ENCODE peak calls at places on chromosomes 12 and 14, in four cellular contexts. N, S, P and A are unnamed samples.

GRCh38 chr14:105075364-105076295 is 10.4 kb upstream of the GPR132 start:
- DNase-seq in S (peak; percentile 93), P (no peak), N (no peak), A (peak; percentile 44)

GRCh38 chr12:54371328-54372112 is 7.2 kb upstream of the GPR84 start:
- DNase-seq in N (no peak), P (no peak), S (no peak), A (no peak)

GRCh38 chr12:27006797-27007467 is 7.3 kb downstream of the TM7SF3 start:
- DNase-seq in S (no peak), N (no peak), P (no peak), A (no peak)

GRCh38 chr14:57686317-57686716 is 179.6 kb downstream of the SLC35F4 start:
- DNase-seq in P (no peak), S (no peak), N (no peak), A (no peak)

GRCh38 chr12:132275110-132275531 is 54.3 kb downstream of the GALNT9 start:
- DNase-seq in N (no peak), P (peak; percentile 16), S (peak; percentile 75), A (peak; percentile 78)

GRCh38 chr14:102584871-102585869 is 7.3 kb upstream of the RCOR1 start:
- DNase-seq in N (no peak), S (peak; percentile 45), P (no peak), A (peak; percentile 88)

GRCh38 chr12:31326689-31327659 is 1.0 kb upstream of the SINHCAF start:
- DNase-seq in S (no peak), N (no peak), P (no peak), A (no peak)

GRCh38 chr12:108852674-108853073 is 4.7 kb downstream of the SSH1 start:
- DNase-seq in N (no peak), S (no peak), P (no peak), A (no peak)

GRCh38 chr14:64726585-64726890 is 22.3 kb downstream of the PLEKHG3 start:
- DNase-seq in N (no peak), S (no peak), P (no peak), A (peak; percentile 56)

GRCh38 chr14:20836668-20837338 is 34.2 kb upstream of the RNASE1 start:
- DNase-seq in P (peak; percentile 63), S (peak; percentile 32), N (no peak), A (peak; percentile 85)
- TF ChIP-seq JUNB in P (no peak), S (no peak), N (no peak), A (no peak)

GRCh38 chr12:10392394-10392930 is 2.6 kb upstream of the KLRK1 start:
- DNase-seq in N (peak; percentile 77), S (peak; percentile 8), P (no peak), A (no peak)

GRCh38 chr12:10398168-10398567 is 8.3 kb upstream of the KLRK1 start:
- DNase-seq in P (no peak), N (no peak), S (no peak), A (no peak)

GRCh38 chr12:10397311-10397710 is 7.5 kb upstream of the KLRK1 start:
- DNase-seq in P (no peak), S (no peak), N (no peak), A (no peak)

GRCh38 chr12:10393291-10393690 is 3.5 kb upstream of the KLRK1 start:
- DNase-seq in N (no peak), P (no peak), S (no peak), A (no peak)

DNA sequence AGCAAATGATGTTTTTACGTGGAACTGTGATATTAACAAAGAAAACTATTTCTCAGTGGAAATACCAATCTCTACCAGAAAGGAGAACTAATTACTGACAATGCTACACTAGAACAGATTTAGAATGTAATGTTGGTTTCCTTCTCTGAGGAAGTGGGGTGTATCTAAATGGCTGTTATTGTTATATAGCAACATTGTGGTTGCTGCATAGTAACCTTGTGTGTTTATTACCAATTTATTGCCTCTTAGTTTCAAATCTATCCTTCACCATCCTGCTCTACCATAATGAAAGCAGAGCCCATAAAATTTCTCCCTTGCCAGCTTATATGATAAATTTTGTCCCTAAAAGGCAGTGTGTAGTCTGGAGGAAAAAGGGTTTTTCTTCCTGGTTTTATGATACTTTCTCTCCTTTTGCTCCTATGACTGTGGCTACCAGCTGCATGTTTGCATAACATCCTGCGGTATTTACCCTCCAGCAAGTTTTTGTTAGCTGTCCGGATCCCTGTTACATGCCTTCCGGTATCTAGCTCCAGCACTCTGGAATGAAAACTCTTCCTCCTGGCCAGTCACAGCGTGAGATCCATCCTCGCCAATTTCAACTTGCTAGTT is 5.7 kb upstream of the KLRK1 start:
- DNase-seq in P (peak; percentile 85), N (peak; percentile 60), S (no peak), A (peak; percentile 13)
- H3K4me1 ChIP-seq in P (peaks cover 19% of the 10 kb centered on the region), N (peaks cover 9% of the 10 kb centered on the region), S (no peaks in the 10 kb centered on the region), A (peaks cover 3% of the 10 kb centered on the region)

DNA sequence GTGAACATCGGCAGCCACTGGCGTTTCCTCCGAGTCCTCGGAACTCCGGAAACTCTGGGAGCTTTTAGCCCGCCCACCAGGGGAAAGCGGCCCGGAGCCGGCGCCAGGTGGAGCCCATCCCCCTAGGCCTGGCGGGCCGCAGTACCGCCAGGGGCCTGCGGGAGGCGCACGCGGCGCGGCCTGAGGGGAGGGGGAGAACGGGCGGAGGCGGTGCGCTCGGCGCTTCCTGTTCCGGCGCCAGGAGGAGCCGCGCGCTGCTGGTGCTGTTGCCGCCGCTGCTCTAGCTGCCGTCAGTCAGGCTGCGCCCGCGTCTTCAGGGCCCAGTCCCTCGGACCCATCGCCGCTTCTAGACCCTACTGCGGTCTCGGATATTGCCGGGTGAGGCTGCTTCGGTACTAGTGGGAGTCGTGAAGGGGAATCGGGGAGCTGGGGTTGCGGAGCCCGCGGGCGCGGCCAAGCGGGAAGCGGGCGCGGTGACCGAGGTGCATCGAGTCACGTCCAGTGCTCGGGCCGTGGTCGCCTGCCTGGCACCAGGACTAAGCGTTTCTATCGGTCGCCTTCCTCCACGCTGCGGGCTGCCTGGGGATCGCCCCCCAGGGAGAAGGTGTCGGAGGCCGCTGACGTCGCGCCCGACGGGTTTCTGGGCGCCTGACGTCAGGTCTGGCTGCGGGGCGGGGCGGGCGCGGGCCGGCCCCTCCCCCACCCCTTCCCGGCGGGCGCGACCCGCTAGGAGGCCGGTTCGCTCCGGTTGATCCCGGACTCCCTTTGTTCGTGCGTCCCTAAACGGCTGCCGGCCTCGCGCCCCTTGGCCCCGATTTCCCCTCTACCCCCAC is at the start of gene MAPK1IP1L:
- DNase-seq in N (peak; percentile 63), S (peak; percentile 94), P (peak; percentile 82), A (peak; percentile 96)
- H3K79me2 ChIP-seq in N (peaks cover 51% of the 10 kb centered on the region), S (peaks cover 55% of the 10 kb centered on the region), P (peaks cover 46% of the 10 kb centered on the region), A (peaks cover 46% of the 10 kb centered on the region)

GRCh38 chr14:37590096-37590809 is 4.8 kb downstream of the FOXA1 start:
- DNase-seq in S (no peak), P (no peak), N (no peak), A (no peak)

GRCh38 chr14:37587438-37587837 is 7.6 kb downstream of the FOXA1 start:
- DNase-seq in S (no peak), N (no peak), P (no peak), A (no peak)

GRCh38 chr14:37587881-37588666 is 7.0 kb downstream of the FOXA1 start:
- DNase-seq in S (no peak), P (peak; percentile 68), N (no peak), A (peak; percentile 80)

GRCh38 chr14:37588956-37589737 is 5.9 kb downstream of the FOXA1 start:
- DNase-seq in N (no peak), S (no peak), P (peak; percentile 64), A (peak; percentile 51)

DNA sequence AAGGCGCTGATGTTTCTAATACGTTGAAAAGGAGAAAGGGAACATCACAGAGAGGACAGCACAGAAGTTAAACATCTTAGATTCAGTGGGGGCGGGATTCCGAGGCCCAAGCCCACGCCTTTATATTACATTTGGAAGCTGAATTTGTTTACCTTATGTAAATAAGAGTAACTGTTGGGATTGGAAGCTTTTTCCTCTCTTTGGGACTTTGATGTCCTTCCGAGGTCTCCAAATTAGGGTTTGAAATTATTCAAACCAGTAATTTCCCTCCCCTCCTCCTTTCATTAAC is 6.4 kb downstream of the FOXA1 start:
- DNase-seq in N (no peak), P (peak; percentile 58), S (no peak), A (peak; percentile 62)
- TF ChIP-seq JUNB in N (no peak), P (no peak), S (no peak), A (no peak)

GRCh38 chr12:13195244-13195643 is 1.3 kb upstream of the EMP1 start:
- DNase-seq in P (no peak), S (no peak), N (no peak), A (no peak)

GRCh38 chr12:13197526-13198141 is 1.1 kb downstream of the EMP1 start:
- DNase-seq in P (no peak), N (no peak), S (no peak), A (peak; percentile 32)

GRCh38 chr12:13195848-13196301 is 651 bp upstream of the EMP1 start:
- DNase-seq in S (no peak), N (no peak), P (no peak), A (no peak)

GRCh38 chr12:13194462-13195110 is 1.9 kb upstream of the EMP1 start:
- DNase-seq in N (no peak), S (no peak), P (no peak), A (no peak)

GRCh38 chr12:13196302-13196921 is at the start of gene EMP1:
- DNase-seq in P (peak; percentile 29), N (peak; percentile 39), S (no peak), A (no peak)
- H3K4me1 ChIP-seq in P (peaks cover 24% of the 10 kb centered on the region), N (no peaks in the 10 kb centered on the region), S (no peaks in the 10 kb centered on the region), A (peaks cover 33% of the 10 kb centered on the region)

DNA sequence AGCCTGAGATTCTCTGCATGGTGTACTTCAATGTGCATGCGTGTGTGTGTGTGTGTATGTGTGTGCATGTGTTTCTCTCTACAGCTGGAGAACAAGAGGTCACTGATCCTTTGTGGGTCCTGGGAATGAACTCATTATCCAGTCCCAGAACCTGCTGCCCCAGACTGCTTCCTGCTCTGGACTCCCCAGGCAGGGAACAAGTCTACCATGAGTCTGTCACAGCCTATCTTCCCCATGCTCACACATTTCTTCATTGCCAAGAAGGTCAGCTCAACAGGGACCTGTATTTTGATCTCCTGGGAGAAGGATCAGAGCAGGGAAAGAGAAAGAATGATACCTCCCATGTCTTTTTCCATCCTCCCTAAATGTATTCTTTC is 2.9 kb upstream of the AGAP2 start:
- DNase-seq in S (no peak), P (no peak), N (no peak), A (no peak)
- H3K79me2 ChIP-seq in S (peaks cover 8% of the 10 kb centered on the region), P (peaks cover 10% of the 10 kb centered on the region), N (peaks cover 25% of the 10 kb centered on the region), A (no peaks in the 10 kb centered on the region)

GRCh38 chr12:122951979-122952892 is 14.0 kb downstream of the ABCB9 start:
- DNase-seq in S (peak; percentile 82), P (peak; percentile 59), N (no peak), A (peak; percentile 70)
- TF ChIP-seq JUNB in S (no peak), P (no peak), N (peak; percentile 35), A (no peak)

GRCh38 chr14:29740491-29740890 is 187.2 kb downstream of the PRKD1 start:
- DNase-seq in P (no peak), S (no peak), N (no peak), A (no peak)
- H3K4me1 ChIP-seq in P (no peaks in the 10 kb centered on the region), S (no peaks in the 10 kb centered on the region), N (no peaks in the 10 kb centered on the region), A (peaks cover 13% of the 10 kb centered on the region)

GRCh38 chr12:1595690-1596347 is 1.4 kb upstream of the FBXL14 start:
- DNase-seq in N (no peak), P (no peak), S (no peak), A (no peak)
- H3K79me2 ChIP-seq in N (peaks cover 31% of the 10 kb centered on the region), P (peaks cover 24% of the 10 kb centered on the region), S (peaks cover 44% of the 10 kb centered on the region), A (peaks cover 11% of the 10 kb centered on the region)